ENCODE peak calls at places on chromosome 15, in six cellular contexts. Q is MM.1S, P is GM23338, V is GM23248, W is PC-9, K is PC-3. N is an unnamed sample. For H3F3A and H3K4me1, the result is how much of the 10 kb centered on the place peaks cover.

GRCh38 chr15:25596644-25597562 is 158.1 kb upstream of the UBE3A start:
- DNase-seq in Q (no peak), P (peak), K (no peak), W (no peak), V (peak), N (no peak)

GRCh38 chr15:37698679-37699078 is 235.8 kb upstream of the TMCO5A start:
- DNase-seq in V (peak), K (peak), Q (no peak), P (peak), W (no peak), N (no peak)

GRCh38 chr15:31235298-31236183 is 91.1 kb upstream of the KLF13 start:
- DNase-seq in Q (no peak), K (no peak), V (peak), P (no peak), W (no peak), N (no peak)

GRCh38 chr15:80861776-80862175 is 82.6 kb downstream of the CEMIP start:
- DNase-seq in V (peak), Q (no peak), K (no peak), P (no peak), W (no peak), N (no peak)

GRCh38 chr15:70154440-70155347 is 57.0 kb upstream of the TLE3 start:
- DNase-seq in W (no peak), Q (no peak), K (no peak), V (no peak), P (peak), N (peak)

GRCh38 chr15:78651007-78651406 is 10.0 kb upstream of the CHRNB4 start:
- DNase-seq in V (no peak), W (no peak), Q (no peak), P (no peak), K (no peak), N (no peak)

GRCh38 chr15:63981596-63982320 is 64.5 kb downstream of the DAPK2 start:
- DNase-seq in Q (no peak), V (no peak), P (no peak), W (no peak), K (no peak), N (no peak)

GRCh38 chr15:75713338-75713895 is 769 bp upstream of the CSPG4 start:
- DNase-seq in Q (no peak), W (no peak), P (peak), V (peak), K (no peak), N (no peak)

GRCh38 chr15:42836251-42836650 is 84.3 kb downstream of the TTBK2 start:
- DNase-seq in W (no peak), Q (no peak), V (no peak), K (no peak), P (no peak), N (no peak)

GRCh38 chr15:31459011-31459748 is 132.5 kb downstream of the KLF13 start:
- DNase-seq in W (no peak), Q (peak), V (peak), P (no peak), K (no peak), N (no peak)

GRCh38 chr15:98035134-98035533 is 74.6 kb downstream of the ARRDC4 start:
- DNase-seq in P (no peak), V (no peak), K (no peak), Q (no peak), W (no peak), N (no peak)

GRCh38 chr15:94023520-94023919 is 207.8 kb upstream of the MCTP2 start:
- DNase-seq in K (no peak), P (no peak), W (no peak), Q (no peak), V (no peak), N (no peak)

GRCh38 chr15:96703794-96704550 is 373.5 kb downstream of the NR2F2 start:
- DNase-seq in V (peak), P (no peak), Q (no peak), W (no peak), K (no peak), N (no peak)

GRCh38 chr15:66929843-66930242 is 135.6 kb upstream of the SMAD3 start:
- DNase-seq in W (no peak), Q (no peak), V (no peak), P (no peak), K (no peak), N (no peak)

GRCh38 chr15:44084728-44085127 is 110.3 kb downstream of the FRMD5 start:
- DNase-seq in K (peak), P (no peak), Q (no peak), V (no peak), W (peak), N (no peak)

GRCh38 chr15:94930945-94931344 is 699.6 kb downstream of the MCTP2 start:
- DNase-seq in P (no peak), V (no peak), Q (no peak), W (no peak), K (no peak), N (no peak)

GRCh38 chr15:35444557-35445204 is 101.3 kb downstream of the DPH6 start:
- DNase-seq in Q (peak), V (peak), W (no peak), K (peak), P (peak), N (peak)

GRCh38 chr15:45589296-45589695 is 2.1 kb downstream of the BLOC1S6 start:
- DNase-seq in W (no peak), P (no peak), K (no peak), Q (no peak), V (no peak), N (no peak)

GRCh38 chr15:67049351-67050044 is 15.9 kb upstream of the SMAD3 start:
- DNase-seq in Q (no peak), V (peak), W (peak), P (no peak), K (peak), N (no peak)

GRCh38 chr15:40054746-40055575 is 16.0 kb upstream of the SRP14 start:
- DNase-seq in V (peak), W (peak), P (no peak), K (peak), Q (peak), N (peak)

GRCh38 chr15:101723161-101723873 is 956 bp downstream of the TARS3 start:
- DNase-seq in K (peak), P (no peak), W (no peak), V (peak), Q (peak), N (no peak)

GRCh38 chr15:96867992-96868391 is 537.5 kb downstream of the NR2F2 start:
- DNase-seq in W (no peak), P (no peak), K (no peak), V (no peak), Q (no peak), N (no peak)

GRCh38 chr15:92953997-92954396 is 53.9 kb downstream of the CHD2 start:
- DNase-seq in K (no peak), Q (no peak), W (no peak), V (no peak), P (no peak), N (no peak)

GRCh38 chr15:92953569-92953968 is 53.4 kb downstream of the CHD2 start:
- DNase-seq in K (no peak), Q (no peak), V (no peak), W (no peak), P (no peak), N (no peak)

GRCh38 chr15:92955706-92956105 is 55.6 kb downstream of the CHD2 start:
- DNase-seq in K (no peak), W (no peak), P (no peak), V (no peak), Q (no peak), N (no peak)

GRCh38 chr15:92952451-92952850 is 52.3 kb downstream of the CHD2 start:
- DNase-seq in P (no peak), W (no peak), V (no peak), Q (no peak), K (no peak), N (no peak)

GRCh38 chr15:92954578-92954977 is 54.5 kb downstream of the CHD2 start:
- DNase-seq in P (peak), K (peak), W (no peak), V (peak), Q (no peak), N (peak)
- H3F3A ChIP-seq in P (under half), K (under half), W (half or more), V (half or more), Q (under half), N (half or more)

GRCh38 chr15:22780267-22780666 is 6.2 kb upstream of the NIPA1 start:
- DNase-seq in V (peak), K (peak), Q (peak), W (no peak), P (no peak), N (no peak)
- H3K4me1 ChIP-seq in V (under half), K (under half), Q (under half), W (under half), P (under half), N (under half)

DNA sequence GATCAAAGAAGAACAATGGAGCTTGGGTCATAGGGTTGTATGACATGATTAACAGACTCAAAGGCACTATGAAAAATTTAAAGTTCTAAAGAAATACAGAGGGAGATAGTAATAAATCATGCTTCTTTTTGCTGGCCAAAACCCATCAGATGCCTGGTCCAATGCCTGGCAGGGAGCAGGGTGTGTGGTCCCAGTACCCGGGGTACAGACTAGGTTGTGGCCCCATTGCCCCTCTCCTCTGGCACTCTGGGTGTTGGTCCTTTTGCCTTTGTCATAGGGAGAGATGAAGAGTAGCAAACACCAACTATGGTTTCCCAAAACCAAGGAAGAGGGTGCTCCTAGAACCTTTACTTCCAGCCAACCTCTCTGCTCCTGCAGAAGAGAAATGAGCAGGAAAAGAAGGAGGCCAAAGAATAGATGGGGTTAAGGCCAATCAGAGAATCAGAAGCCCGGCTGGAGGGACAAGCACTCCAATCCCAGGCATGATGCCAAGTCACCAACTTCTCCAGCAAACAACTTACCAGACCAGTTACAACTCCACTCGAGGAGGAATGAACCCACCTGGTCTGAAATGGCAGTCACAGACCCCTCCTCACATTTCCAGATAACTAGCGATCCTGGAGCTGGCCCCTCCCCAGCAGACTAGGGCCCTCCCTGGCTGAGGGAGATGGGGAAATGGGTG is 1.8 kb downstream of the IGDCC3 start:
- DNase-seq in V (no peak), P (no peak), W (no peak), K (no peak), Q (no peak), N (peak)
- TF ChIP-seq EZH2 in V (peak), P (no peak), W (no peak), K (no peak), Q (no peak), N (no peak)

GRCh38 chr15:33104276-33104675 is 90.2 kb downstream of the FMN1 start:
- DNase-seq in K (peak), V (peak), Q (peak), W (peak), P (no peak), N (no peak)
- H3F3A ChIP-seq in K (under half), V (under half), Q (under half), W (under half), P (under half), N (under half)

GRCh38 chr15:71252036-71252898 is 137.0 kb downstream of the THSD4 start:
- DNase-seq in V (peak), K (peak), P (no peak), W (peak), Q (no peak), N (no peak)

GRCh38 chr15:71254503-71254902 is 139.2 kb downstream of the THSD4 start:
- DNase-seq in P (no peak), V (no peak), Q (no peak), W (no peak), K (no peak), N (no peak)

GRCh38 chr15:71250936-71251468 is 135.7 kb downstream of the THSD4 start:
- DNase-seq in K (no peak), Q (no peak), P (no peak), V (no peak), W (no peak), N (no peak)

GRCh38 chr15:71249986-71250385 is 134.7 kb downstream of the THSD4 start:
- DNase-seq in P (no peak), V (no peak), K (no peak), Q (no peak), W (no peak), N (no peak)

GRCh38 chr15:71251548-71252035 is 136.3 kb downstream of the THSD4 start:
- DNase-seq in Q (no peak), W (peak), K (peak), P (no peak), V (no peak), N (no peak)
- H3K4me1 ChIP-seq in Q (under half), W (under half), K (under half), P (under half), V (under half), N (under half)

N was measured in neural progenitor cell.